ENCODE peak calls at places on chromosomes 12 and 14, in ten cellular contexts. H, T, U, M, P, B, S, W, Q and X are unnamed samples.

GRCh38 chr12:46153267-46153872 is 115.5 kb downstream of the SLC38A1 start:
- DNase-seq in H (no peak), T (no peak), U (no peak), M (no peak), P (peak), B (no peak), S (no peak), W (no peak), Q (no peak), X (peak)

GRCh38 chr12:122871851-122872785 is 23.8 kb downstream of the VPS37B start:
- DNase-seq in H (no peak), T (no peak), U (no peak), M (no peak), P (no peak), B (peak), S (no peak), W (no peak), Q (peak), X (no peak)

GRCh38 chr14:21714318-21714929 is 40.8 kb upstream of the OR4E1 start:
- DNase-seq in H (no peak), T (no peak), U (no peak), M (no peak), P (no peak), B (no peak), S (no peak), W (no peak), Q (no peak), X (no peak)

GRCh38 chr12:62785941-62786559 is 148.9 kb downstream of the PPM1H start:
- DNase-seq in H (no peak), T (no peak), U (no peak), M (peak), P (peak), B (peak), S (no peak), W (no peak), Q (peak), X (peak)

GRCh38 chr14:50865677-50866076 is 6.2 kb upstream of the ABHD12B start:
- DNase-seq in H (no peak), T (no peak), U (no peak), M (no peak), P (no peak), B (no peak), S (no peak), W (no peak), Q (no peak), X (no peak)

GRCh38 chr14:99040711-99041110 is 231.3 kb downstream of the BCL11B start:
- DNase-seq in H (no peak), T (no peak), U (no peak), M (no peak), P (no peak), B (no peak), S (no peak), W (no peak), Q (no peak), X (no peak)

GRCh38 chr14:47276931-47277330 is 398.5 kb downstream of the MDGA2 start:
- DNase-seq in H (no peak), T (no peak), U (no peak), M (no peak), P (no peak), B (no peak), S (no peak), W (no peak), Q (no peak), X (no peak)

GRCh38 chr14:31950331-31950730 is 126.8 kb upstream of the ARHGAP5 start:
- DNase-seq in H (no peak), T (no peak), U (no peak), M (no peak), P (no peak), B (no peak), S (no peak), W (no peak), Q (no peak), X (no peak)

GRCh38 chr14:92362781-92363235 is 39.8 kb downstream of the SLC24A4 start:
- DNase-seq in H (no peak), T (peak), U (no peak), M (peak), P (peak), B (no peak), S (peak), W (no peak), Q (no peak), X (no peak)

GRCh38 chr12:122669397-122670070 is 33.6 kb downstream of the HCAR2 start:
- DNase-seq in H (no peak), T (peak), U (no peak), M (peak), P (peak), B (no peak), S (no peak), W (no peak), Q (no peak), X (no peak)